ENCODE peak calls at places on chromosomes 11 and 22, in seven cellular contexts. W is SK-N-SH, N is left ventricle myocardium inferior, B is IMR-90, M is Karpas-422, I is A549, S is GM23248. X is an unnamed sample.
A peak's percentile ranks its signal among the peaks of the same experiment; 100 is the strongest.

GRCh38 chr11:115501895-115502589 is 2.2 kb downstream of the CADM1 start:
- DNase-seq in I (no peak), B (peak; percentile 21), M (no peak), S (no peak), N (no peak), W (peak; percentile 42), X (no peak)

GRCh38 chr11:10108901-10109665 is 184.9 kb downstream of the SBF2 start:
- DNase-seq in M (no peak), B (peak; percentile 40), N (no peak), W (no peak), S (peak; percentile 61), I (no peak), X (no peak)

GRCh38 chr11:1217151-1217550 is 5.7 kb upstream of the MUC5B start:
- DNase-seq in W (no peak), B (no peak), S (no peak), N (no peak), I (no peak), M (no peak), X (peak; percentile 22)

GRCh38 chr11:96817488-96817887 is 427.7 kb downstream of the JRKL start:
- DNase-seq in I (no peak), S (peak; percentile 48), N (no peak), W (no peak), B (no peak), M (no peak), X (no peak)

GRCh38 chr11:68450711-68451110 is 9.8 kb upstream of the PPP6R3 start:
- DNase-seq in B (no peak), S (no peak), M (no peak), I (no peak), W (no peak), N (no peak), X (no peak)

GRCh38 chr11:83070878-83071640 is 638 bp downstream of the RAB30 start:
- DNase-seq in W (peak; percentile 39), B (peak; percentile 26), N (peak; percentile 50), S (peak; percentile 53), M (peak; percentile 74), I (peak; percentile 39), X (no peak)

GRCh38 chr11:45158891-45159605 is 12.6 kb downstream of the PRDM11 start:
- DNase-seq in W (no peak), S (no peak), B (no peak), M (no peak), N (no peak), I (no peak), X (no peak)

GRCh38 chr11:78351193-78351592 is 66.4 kb downstream of the GAB2 start:
- DNase-seq in W (no peak), S (peak; percentile 4), I (no peak), M (no peak), B (no peak), N (no peak), X (no peak)

GRCh38 chr11:124748481-124749338 is 3.3 kb downstream of the VSIG2 start:
- DNase-seq in S (peak; percentile 67), I (no peak), W (no peak), N (no peak), M (no peak), B (peak; percentile 56), X (peak; percentile 34)

GRCh38 chr22:49372530-49373288 is 455.0 kb downstream of the BRD1 start:
- DNase-seq in B (no peak), I (peak; percentile 36), S (peak; percentile 1), N (no peak), W (peak; percentile 67), M (no peak), X (peak; percentile 91)

GRCh38 chr22:37891926-37892325 is 14.2 kb upstream of the MICALL1 start:
- DNase-seq in B (no peak), W (no peak), S (no peak), I (no peak), M (no peak), N (no peak), X (no peak)
- H3K4me1 ChIP-seq in B (peaks cover 19% of the 10 kb centered on the region), W (no peaks in the 10 kb centered on the region), S (peaks cover 8% of the 10 kb centered on the region), I (peaks cover 27% of the 10 kb centered on the region), M (no peaks in the 10 kb centered on the region), N (peaks cover 55% of the 10 kb centered on the region), X (peaks cover 26% of the 10 kb centered on the region)

DNA sequence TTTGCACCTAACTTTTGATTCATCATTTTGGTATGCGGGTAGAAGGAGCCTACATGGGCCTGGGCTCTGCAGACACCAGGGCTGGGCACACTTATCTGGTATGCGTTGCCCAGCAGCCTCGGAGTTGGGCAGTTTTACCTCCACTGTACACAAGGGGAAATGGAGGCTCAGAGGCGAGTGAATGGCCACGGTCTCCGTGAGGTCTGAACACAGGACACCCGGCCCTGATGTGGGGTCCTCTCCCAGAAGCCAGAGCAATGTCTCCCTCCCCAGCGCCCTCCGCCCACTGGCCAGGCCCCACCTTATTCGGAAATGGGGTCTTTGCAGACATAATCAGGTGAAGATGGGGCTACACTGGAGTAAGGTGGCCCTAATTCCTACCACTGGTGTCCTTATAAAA is 43.7 kb downstream of the OSBPL5 start:
- DNase-seq in I (no peak), W (no peak), B (no peak), M (no peak), S (no peak), N (no peak), X (peak; percentile 34)
- H3K4me1 ChIP-seq in I (peaks cover 15% of the 10 kb centered on the region), W (no peaks in the 10 kb centered on the region), B (peaks cover 6% of the 10 kb centered on the region), M (peaks cover 6% of the 10 kb centered on the region), S (peaks cover 15% of the 10 kb centered on the region), N (peaks cover 46% of the 10 kb centered on the region), X (no peaks in the 10 kb centered on the region)

GRCh38 chr11:33268945-33269567 is 11.9 kb downstream of the HIPK3 start:
- DNase-seq in N (no peak), M (no peak), I (no peak), W (no peak), B (peak; percentile 29), S (peak; percentile 69), X (no peak)
- H3K4me1 ChIP-seq in N (peaks cover 98% of the 10 kb centered on the region), M (no peaks in the 10 kb centered on the region), I (peaks cover 72% of the 10 kb centered on the region), W (peaks cover 24% of the 10 kb centered on the region), B (peaks cover 5% of the 10 kb centered on the region), S (peaks cover 48% of the 10 kb centered on the region), X (no peaks in the 10 kb centered on the region)

GRCh38 chr22:39238561-39238960 is 6.2 kb downstream of the PDGFB start:
- DNase-seq in B (no peak), N (no peak), I (no peak), M (no peak), S (no peak), W (no peak), X (no peak)
- H3K4me1 ChIP-seq in B (peaks cover 5% of the 10 kb centered on the region), N (peaks cover 98% of the 10 kb centered on the region), I (peaks cover 42% of the 10 kb centered on the region), M (peaks cover 17% of the 10 kb centered on the region), S (peaks cover 8% of the 10 kb centered on the region), W (no peaks in the 10 kb centered on the region), X (peaks cover 3% of the 10 kb centered on the region)